ENCODE peak calls at places on chromosomes 7 and 10, in eight cellular contexts. L is tibial artery, F is CD14-positive monocyte, G is lower leg skin, W is fibroblast of mammary gland, B is DMS 273 treated with DMSO at 0.1 percent for 48 hours, Y is head of caudate nucleus, V is thoracic aorta. I is an unnamed sample.

GRCh38 chr10:30055094-30055701 is 4.2 kb downstream of the JCAD start:
- DNase-seq in L (no peak), F (no peak), G (peak; percentile 68), W (peak; percentile 56), B (no peak), Y (no peak), V (no peak), I (no peak)

GRCh38 chr7:121954803-121955202 is 81.8 kb downstream of the PTPRZ1 start:
- DNase-seq in L (no peak), F (no peak), G (no peak), W (peak; percentile 73), B (peak; percentile 9), Y (no peak), V (no peak), I (no peak)

GRCh38 chr7:45921699-45922519 is 837 bp upstream of the IGFBP3 start:
- DNase-seq in L (peak; percentile 85), F (no peak), G (peak; percentile 48), W (peak; percentile 69), B (peak; percentile 30), Y (no peak), V (no peak), I (peak; percentile 67)

GRCh38 chr10:119479532-119479931 is 63.0 kb downstream of the RGS10 start:
- DNase-seq in L (no peak), F (no peak), G (no peak), W (no peak), B (no peak), Y (no peak), V (no peak), I (no peak)

GRCh38 chr10:119456435-119456810 is 86.1 kb downstream of the RGS10 start:
- DNase-seq in L (no peak), F (peak; percentile 28), G (no peak), W (no peak), B (no peak), Y (no peak), V (no peak), I (no peak)

GRCh38 chr7:155009570-155010157 is 6.7 kb upstream of the PAXIP1 start:
- DNase-seq in L (no peak), F (no peak), G (no peak), W (peak; percentile 5), B (no peak), Y (no peak), V (no peak), I (no peak)

GRCh38 chr10:113067516-113067915 is 117.5 kb downstream of the TCF7L2 start:
- DNase-seq in L (no peak), F (no peak), G (no peak), W (no peak), B (no peak), Y (no peak), V (no peak), I (no peak)

GRCh38 chr10:45547207-45547606 is 125.4 kb downstream of the ZFAND4 start:
- DNase-seq in L (no peak), F (no peak), G (no peak), W (no peak), B (no peak), Y (no peak), V (no peak), I (no peak)

GRCh38 chr10:112026438-112026837 is 157.1 kb downstream of the GPAM start:
- DNase-seq in L (no peak), F (no peak), G (no peak), W (no peak), B (no peak), Y (no peak), V (no peak), I (no peak)

GRCh38 chr10:88386878-88387773 is 196.0 kb downstream of the RNLS start:
- DNase-seq in L (no peak), F (no peak), G (no peak), W (peak; percentile 72), B (peak; percentile 27), Y (no peak), V (no peak), I (peak; percentile 35)

GRCh38 chr7:154578351-154578750 is 424.6 kb downstream of the PAXIP1 start:
- DNase-seq in L (no peak), F (no peak), G (no peak), W (no peak), B (no peak), Y (no peak), V (no peak), I (no peak)

GRCh38 chr10:25453619-25454018 is 278.8 kb downstream of the GPR158 start:
- DNase-seq in L (no peak), F (no peak), G (no peak), W (no peak), B (no peak), Y (no peak), V (no peak), I (no peak)

GRCh38 chr10:79102056-79102874 is 33.5 kb downstream of the ZMIZ1 start:
- DNase-seq in L (peak; percentile 91), F (no peak), G (peak; percentile 75), W (no peak), B (peak; percentile 76), Y (peak; percentile 79), V (peak; percentile 28), I (no peak)

GRCh38 chr7:30116771-30117170 is 18.0 kb upstream of the MTURN start:
- DNase-seq in L (peak; percentile 81), F (no peak), G (no peak), W (peak; percentile 47), B (peak; percentile 95), Y (no peak), V (peak; percentile 60), I (no peak)

GRCh38 chr10:43251664-43252165 is 15.2 kb downstream of the RASGEF1A start:
- DNase-seq in L (peak; percentile 63), F (peak; percentile 27), G (no peak), W (no peak), B (no peak), Y (peak; percentile 27), V (no peak), I (no peak)

GRCh38 chr10:62045765-62046521 is 144.4 kb downstream of the ARID5B start:
- DNase-seq in L (no peak), F (no peak), G (no peak), W (peak; percentile 94), B (no peak), Y (no peak), V (no peak), I (no peak)

GRCh38 chr10:108597031-108597430 is 1326.3 kb downstream of the XPNPEP1 start:
- DNase-seq in L (no peak), F (no peak), G (no peak), W (peak; percentile 84), B (no peak), Y (no peak), V (no peak), I (no peak)

GRCh38 chr7:51129527-51130472 is 186.8 kb downstream of the COBL start:
- DNase-seq in L (no peak), F (no peak), G (no peak), W (no peak), B (no peak), Y (no peak), V (no peak), I (no peak)

GRCh38 chr10:110919349-110919931 is at the start of gene SHOC2:
- DNase-seq in L (peak; percentile 100), F (peak; percentile 100), G (no peak), W (no peak), B (no peak), Y (peak; percentile 99), V (no peak), I (no peak)

GRCh38 chr10:109205929-109206585 is 717.3 kb downstream of the XPNPEP1 start:
- DNase-seq in L (no peak), F (no peak), G (no peak), W (peak; percentile 84), B (no peak), Y (no peak), V (no peak), I (no peak)

GRCh38 chr10:3482200-3482993 is 302.6 kb downstream of the KLF6 start:
- DNase-seq in L (peak; percentile 83), F (peak; percentile 70), G (peak; percentile 87), W (peak; percentile 96), B (peak; percentile 2), Y (no peak), V (peak; percentile 26), I (no peak)

GRCh38 chr7:65216469-65216868 is 157.2 kb upstream of the ZNF92 start:
- DNase-seq in L (no peak), F (no peak), G (peak; percentile 24), W (peak; percentile 23), B (peak; percentile 13), Y (no peak), V (no peak), I (no peak)

I was measured in smooth muscle cell of the brain vasculature.